ENCODE peak calls at places on chromosomes 11 and 22, in five cellular contexts. Y, V, Z, J and T are unnamed samples.

GRCh38 chr11:88164320-88164719 is 10.9 kb downstream of the RAB38 start:
- DNase-seq in Y (no peak), V (no peak), Z (no peak), J (no peak), T (no peak)

GRCh38 chr11:35139883-35140282 is 912 bp downstream of the CD44 start:
- DNase-seq in Y (peak; percentile 51), V (no peak), Z (no peak), J (no peak), T (no peak)

GRCh38 chr11:65590240-65590738 is 5.3 kb downstream of the KCNK7 start:
- DNase-seq in Y (no peak), V (no peak), Z (peak; percentile 57), J (no peak), T (no peak)

GRCh38 chr11:44773351-44773965 is 46.7 kb downstream of the TSPAN18 start:
- DNase-seq in Y (no peak), V (no peak), Z (no peak), J (no peak), T (no peak)

GRCh38 chr11:130601141-130601540 is 152.7 kb downstream of the ADAMTS15 start:
- DNase-seq in Y (peak; percentile 64), V (no peak), Z (no peak), J (peak; percentile 72), T (no peak)

GRCh38 chr22:48167238-48167637 is 1404.8 kb downstream of the TBC1D22A start:
- DNase-seq in Y (no peak), V (no peak), Z (no peak), J (no peak), T (no peak)

GRCh38 chr11:9625158-9625557 is 38.7 kb upstream of the SWAP70 start:
- DNase-seq in Y (no peak), V (no peak), Z (no peak), J (no peak), T (no peak)

GRCh38 chr22:21726650-21727049 is 8.9 kb downstream of the YPEL1 start:
- DNase-seq in Y (no peak), V (no peak), Z (no peak), J (no peak), T (no peak)

GRCh38 chr11:48182860-48183526 is 33.6 kb upstream of the OR4B1 start:
- DNase-seq in Y (no peak), V (no peak), Z (no peak), J (peak; percentile 65), T (no peak)

GRCh38 chr11:59283825-59284772 is 71.4 kb upstream of the MPEG1 start:
- DNase-seq in Y (peak; percentile 68), V (no peak), Z (peak; percentile 34), J (peak; percentile 23), T (no peak)

GRCh38 chr11:15547685-15548084 is 433.0 kb downstream of the INSC start:
- DNase-seq in Y (no peak), V (no peak), Z (no peak), J (no peak), T (no peak)

GRCh38 chr22:30947163-30947820 is 21.3 kb downstream of the MORC2 start:
- DNase-seq in Y (peak; percentile 28), V (no peak), Z (no peak), J (peak; percentile 27), T (no peak)

GRCh38 chr11:5242933-5243844 is 6.5 kb downstream of the HBG1 start:
- DNase-seq in Y (peak; percentile 46), V (no peak), Z (no peak), J (no peak), T (no peak)

GRCh38 chr11:1573847-1574255 is 1.8 kb upstream of the DUSP8 start:
- DNase-seq in Y (no peak), V (peak; percentile 87), Z (no peak), J (no peak), T (no peak)

GRCh38 chr11:126153999-126154398 is 57.5 kb downstream of the RPUSD4 start:
- DNase-seq in Y (peak; percentile 84), V (no peak), Z (no peak), J (no peak), T (no peak)

GRCh38 chr11:65501005-65501529 is 2.2 kb downstream of the MALAT1 start:
- DNase-seq in Y (no peak), V (no peak), Z (no peak), J (no peak), T (no peak)

GRCh38 chr11:64276653-64277431 is 7.6 kb downstream of the BAD start:
- DNase-seq in Y (peak; percentile 92), V (peak; percentile 48), Z (no peak), J (no peak), T (no peak)

GRCh38 chr11:78417888-78418583 is 416 bp upstream of the GAB2 start:
- DNase-seq in Y (peak; percentile 92), V (peak; percentile 90), Z (no peak), J (peak; percentile 83), T (peak; percentile 19)

GRCh38 chr11:103281301-103281700 is 172.1 kb downstream of the DYNC2H1 start:
- DNase-seq in Y (peak; percentile 38), V (no peak), Z (no peak), J (no peak), T (no peak)

GRCh38 chr11:92357344-92357743 is 132.7 kb downstream of the FAT3 start:
- DNase-seq in Y (no peak), V (no peak), Z (no peak), J (no peak), T (no peak)

GRCh38 chr11:60064115-60064514 is 7.7 kb downstream of the MS4A3 start:
- DNase-seq in Y (no peak), V (no peak), Z (no peak), J (no peak), T (no peak)

GRCh38 chr22:41377846-41378245 is 3.9 kb upstream of the TEF start:
- DNase-seq in Y (no peak), V (no peak), Z (no peak), J (no peak), T (no peak)

GRCh38 chr11:121688860-121689614 is 236.3 kb upstream of the SORL1-AS1 start:
- DNase-seq in Y (no peak), V (no peak), Z (no peak), J (no peak), T (no peak)

GRCh38 chr11:124900464-124900863 is 2.8 kb upstream of the ROBO4 start:
- DNase-seq in Y (peak; percentile 96), V (no peak), Z (peak; percentile 68), J (peak; percentile 54), T (no peak)

GRCh38 chr11:83785942-83786341 is 499.8 kb upstream of the CCDC90B start:
- DNase-seq in Y (no peak), V (no peak), Z (no peak), J (no peak), T (no peak)

GRCh38 chr11:33665666-33666065 is 35.0 kb downstream of the C11orf91 start:
- DNase-seq in Y (no peak), V (no peak), Z (no peak), J (no peak), T (no peak)

GRCh38 chr11:115677190-115677589 is 173.0 kb upstream of the CADM1 start:
- DNase-seq in Y (no peak), V (no peak), Z (no peak), J (no peak), T (no peak)

DNA sequence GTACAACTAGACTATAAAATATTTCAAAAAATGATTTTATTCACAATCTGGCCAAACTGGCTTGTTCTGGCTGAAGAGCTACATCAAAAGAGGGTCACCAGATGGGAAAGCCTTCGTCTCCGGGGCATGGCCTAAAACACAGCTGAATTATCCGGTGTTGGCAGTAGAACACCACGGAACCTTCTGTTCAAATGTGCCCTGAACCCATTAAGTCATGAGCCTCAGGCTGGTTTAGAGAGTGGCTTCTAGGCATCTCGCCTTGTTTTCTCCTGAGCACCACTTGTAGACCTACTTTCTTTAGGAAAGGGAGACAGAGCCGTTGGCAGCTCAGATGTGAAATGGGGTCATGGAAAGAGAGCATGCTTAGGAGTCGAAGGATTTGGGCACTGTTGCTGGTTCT is 890.2 kb downstream of the NTM start:
- DNase-seq in Y (no peak), V (no peak), Z (no peak), J (no peak), T (no peak)
- H3K27ac ChIP-seq in Y (no peak overlapping the region), V (no peak overlapping the region), Z (no peak overlapping the region), J (no peak overlapping the region), T (no peak overlapping the region)

DNA sequence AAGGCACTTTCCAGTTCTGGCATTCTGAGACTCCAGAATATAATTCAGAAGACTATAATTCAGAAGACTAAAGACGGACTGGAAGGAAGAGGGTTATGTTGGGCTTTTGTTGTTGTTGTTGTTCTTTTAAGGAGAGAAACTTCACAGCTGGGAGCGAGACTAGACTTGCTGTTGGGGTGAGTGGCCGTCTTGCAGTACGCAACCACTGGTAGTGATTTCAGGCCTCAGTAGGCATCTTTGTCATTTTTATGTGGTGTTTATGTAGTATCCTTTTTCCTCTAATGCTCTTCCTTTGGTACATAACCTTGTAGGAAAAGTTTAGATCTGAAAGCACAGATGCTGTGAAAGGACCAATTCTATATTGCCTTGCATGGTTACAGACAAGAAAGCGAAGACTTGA is 107.7 kb downstream of the ATXN10 start:
- DNase-seq in Y (no peak), V (no peak), Z (no peak), J (no peak), T (no peak)
- H3K4me3 ChIP-seq in Y (no peak overlapping the region), V (no peak overlapping the region), Z (no peak overlapping the region), J (no peak overlapping the region), T (no peak overlapping the region)

DNA sequence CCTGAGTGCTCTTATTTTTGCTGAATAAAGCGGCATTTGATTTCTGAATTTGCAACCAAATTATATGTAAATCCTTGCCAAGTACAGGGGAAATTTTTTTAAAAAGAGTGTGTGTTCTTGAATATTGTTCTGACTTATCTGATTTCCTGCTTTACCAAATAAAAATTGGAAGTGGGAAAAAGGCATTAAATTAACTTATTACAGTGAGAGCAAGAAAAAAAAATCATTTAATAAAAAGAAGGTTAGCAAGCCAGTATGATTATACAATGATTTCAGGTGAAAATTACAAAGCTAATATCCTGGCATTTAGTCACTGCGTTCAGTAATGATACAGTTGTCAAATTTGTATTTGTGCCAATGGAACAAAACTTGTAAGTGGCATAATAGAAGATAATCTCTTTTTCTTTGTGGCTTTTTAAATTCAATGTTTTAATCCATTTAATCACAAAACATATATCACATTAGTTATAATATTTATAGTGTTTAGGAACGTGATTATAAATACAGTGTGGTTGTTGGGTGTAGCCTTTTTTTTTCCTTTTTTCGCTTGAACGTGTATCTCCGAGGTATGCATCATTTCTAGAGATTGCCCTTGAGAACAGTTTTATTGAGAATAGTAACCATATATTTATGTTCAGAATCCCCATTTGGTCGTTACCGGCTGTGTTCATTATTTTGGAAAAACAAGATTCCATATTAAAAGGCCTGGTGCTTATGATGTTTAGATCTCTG is 82.0 kb upstream of the PPARA start:
- DNase-seq in Y (peak; percentile 71), V (no peak), Z (no peak), J (no peak), T (no peak)
- H3K27ac ChIP-seq in Y (peak overlapping the region; percentile 100), V (peak overlapping the region; percentile 100), Z (peak overlapping the region; percentile 94), J (peak overlapping the region; percentile 100), T (peak overlapping the region; percentile 99)

GRCh38 chr11:118176400-118177134 is at the start of gene SCN2B:
- DNase-seq in Y (no peak), V (no peak), Z (no peak), J (no peak), T (no peak)
- H3K4me3 ChIP-seq in Y (no peak within 1 kb of the TSS), V (no peak within 1 kb of the TSS), Z (no peak within 1 kb of the TSS), J (peak within 1 kb of the TSS; percentile 40), T (no peak within 1 kb of the TSS)

GRCh38 chr11:114092478-114092877 is 33.0 kb downstream of the ZBTB16 start:
- DNase-seq in Y (no peak), V (no peak), Z (no peak), J (no peak), T (no peak)
- H3K27ac ChIP-seq in Y (no peak overlapping the region), V (no peak overlapping the region), Z (no peak overlapping the region), J (no peak overlapping the region), T (no peak overlapping the region)